ENCODE peak calls at places on chromosomes 1 and 21, in nine cellular contexts. S, O, Q, F, A, W, M, Z and I are unnamed samples.

GRCh38 chr1:43781574-43781973 is 74.2 kb downstream of the ST3GAL3 start:
- DNase-seq in Q (no peak), O (no peak), A (no peak), M (no peak), S (no peak), F (no peak), W (no peak), Z (no peak), I (no peak)

GRCh38 chr1:117371436-117372151 is 4.3 kb downstream of the MAN1A2 start:
- DNase-seq in Q (no peak), Z (no peak), A (no peak), W (no peak), F (no peak), O (no peak), S (no peak), M (no peak), I (peak; percentile 28)

GRCh38 chr1:1290238-1290731 is 10.0 kb downstream of the SCNN1D start:
- DNase-seq in O (peak; percentile 78), Q (peak; percentile 76), M (peak; percentile 53), S (no peak), Z (no peak), W (no peak), F (peak; percentile 39), A (no peak), I (peak; percentile 59)

GRCh38 chr1:86714159-86714558 is 9.8 kb downstream of the SH3GLB1 start:
- DNase-seq in S (no peak), Z (no peak), W (no peak), F (peak; percentile 31), M (no peak), O (no peak), A (no peak), Q (no peak), I (peak; percentile 13)

GRCh38 chr1:91585982-91586381 is 85.3 kb downstream of the CDC7 start:
- DNase-seq in Q (no peak), F (no peak), O (no peak), M (no peak), A (no peak), Z (no peak), S (no peak), W (no peak), I (no peak)

GRCh38 chr1:94672934-94673333 is 131.4 kb upstream of the F3 start:
- DNase-seq in A (no peak), Z (peak; percentile 95), O (no peak), M (no peak), Q (no peak), F (peak; percentile 48), S (no peak), W (no peak), I (no peak)

GRCh38 chr1:26761217-26761616 is 26.5 kb upstream of the PIGV start:
- DNase-seq in W (no peak), Q (no peak), F (no peak), M (no peak), Z (peak; percentile 30), A (no peak), O (no peak), S (no peak), I (no peak)

GRCh38 chr1:212034516-212035122 is 738 bp downstream of the INTS7 start:
- DNase-seq in O (no peak), Z (no peak), F (no peak), S (no peak), A (no peak), Q (no peak), W (no peak), M (no peak), I (no peak)

GRCh38 chr1:64038119-64038518 is 165.3 kb upstream of the UBE2U start:
- DNase-seq in W (no peak), S (no peak), F (no peak), M (no peak), Z (no peak), Q (no peak), O (no peak), A (no peak), I (no peak)

GRCh38 chr1:11847667-11848445 is at the start of gene NPPA:
- DNase-seq in M (no peak), S (no peak), A (no peak), W (no peak), O (no peak), Z (no peak), Q (no peak), F (peak; percentile 29), I (no peak)

GRCh38 chr1:180248731-180249681 is 18.9 kb downstream of the LHX4 start:
- DNase-seq in F (no peak), Q (no peak), Z (peak; percentile 28), M (no peak), A (no peak), S (no peak), O (no peak), W (no peak), I (no peak)

GRCh38 chr1:14941865-14942264 is 211.7 kb upstream of the TMEM51 start:
- DNase-seq in Q (no peak), O (no peak), Z (no peak), A (no peak), S (no peak), M (no peak), W (no peak), F (no peak), I (no peak)

GRCh38 chr1:240766831-240767230 is 154.9 kb upstream of the GREM2 start:
- DNase-seq in Z (peak; percentile 65), Q (no peak), M (no peak), W (no peak), S (no peak), F (no peak), O (no peak), A (no peak), I (no peak)

GRCh38 chr21:15687208-15687607 is 42.6 kb upstream of the USP25 start:
- DNase-seq in M (no peak), Z (peak; percentile 89), S (no peak), F (peak; percentile 50), W (no peak), O (no peak), Q (no peak), A (no peak), I (no peak)

GRCh38 chr1:178938959-178939317 is 68.1 kb upstream of the ANGPTL1 start:
- DNase-seq in Z (no peak), W (no peak), S (no peak), Q (no peak), A (peak; percentile 60), O (no peak), M (no peak), F (peak; percentile 70), I (no peak)

GRCh38 chr1:76203132-76203531 is 128.6 kb downstream of the ST6GALNAC3 start:
- DNase-seq in M (no peak), S (no peak), F (no peak), Q (no peak), A (no peak), Z (no peak), O (no peak), W (no peak), I (no peak)

GRCh38 chr1:211975152-211975941 is 60.0 kb downstream of the INTS7 start:
- DNase-seq in F (no peak), M (no peak), O (no peak), S (no peak), Q (no peak), A (no peak), Z (no peak), W (no peak), I (no peak)

GRCh38 chr1:97919568-97920261 is 1.1 kb downstream of the DPYD start:
- DNase-seq in Q (no peak), A (no peak), M (peak; percentile 27), F (peak; percentile 75), W (no peak), Z (peak; percentile 57), S (no peak), O (peak; percentile 3), I (peak; percentile 52)

GRCh38 chr1:18932387-18932786 is 24.1 kb downstream of the IFFO2 start:
- DNase-seq in S (no peak), M (no peak), A (no peak), O (no peak), Z (peak; percentile 61), W (no peak), Q (no peak), F (no peak), I (peak; percentile 40)

GRCh38 chr1:75996196-75996595 is 64.0 kb upstream of the ASB17 start:
- DNase-seq in O (no peak), Z (peak; percentile 53), Q (no peak), M (no peak), S (no peak), W (no peak), A (no peak), F (no peak), I (peak; percentile 45)

GRCh38 chr1:161121838-161122237 is 3.9 kb downstream of the NIT1 start:
- DNase-seq in Z (no peak), S (no peak), F (no peak), M (no peak), O (no peak), Q (no peak), A (no peak), W (no peak), I (no peak)

GRCh38 chr1:30892671-30893073 is 15.9 kb downstream of the SDC3 start:
- DNase-seq in A (no peak), W (no peak), M (no peak), F (no peak), O (no peak), S (no peak), Q (no peak), Z (no peak), I (no peak)

GRCh38 chr1:55472784-55473183 is 257.6 kb upstream of the USP24 start:
- DNase-seq in W (no peak), A (no peak), F (no peak), Z (peak; percentile 61), Q (no peak), O (no peak), M (no peak), S (no peak), I (peak; percentile 84)

GRCh38 chr1:186059311-186059710 is 315.7 kb downstream of the TPR start:
- DNase-seq in W (no peak), F (peak; percentile 16), Z (no peak), S (no peak), O (no peak), Q (no peak), A (no peak), M (no peak), I (peak; percentile 65)

GRCh38 chr1:78176448-78176847 is 130.7 kb downstream of the GIPC2 start:
- DNase-seq in S (no peak), M (no peak), A (no peak), W (no peak), Q (no peak), F (peak; percentile 85), Z (peak; percentile 57), O (no peak), I (peak; percentile 92)

GRCh38 chr1:67535474-67535873 is 105.3 kb upstream of the SERBP1 start:
- DNase-seq in M (peak; percentile 2), F (peak; percentile 88), Q (peak; percentile 70), O (peak; percentile 43), W (no peak), S (peak; percentile 90), A (peak; percentile 88), Z (peak; percentile 88), I (peak; percentile 85)

GRCh38 chr1:162922196-162922595 is 61.2 kb upstream of the CCDC190 start:
- DNase-seq in A (no peak), Q (no peak), Z (no peak), M (no peak), O (no peak), S (no peak), W (no peak), F (no peak), I (no peak)